ENCODE peak calls at places on chromosome 3, in five cellular contexts. One of them, this sample, is unnamed. For H3K9me2, the result is how much of the 10 kb centered on the place peaks cover.

GRCh38 chr3:29481249-29481648 is 200.4 kb downstream of the RBMS3 start:
- DNase-seq in hepatocyte: no peak
- DNase-seq in SK-N-SH: no peak
- DNase-seq in GM23248: no peak
- DNase-seq in PC-3: no peak
- DNase-seq in this sample: no peak

GRCh38 chr3:138412821-138413531 is 21.4 kb upstream of the ESYT3 start:
- DNase-seq in hepatocyte: no peak
- DNase-seq in SK-N-SH: no peak
- DNase-seq in GM23248: peak
- DNase-seq in PC-3: peak
- DNase-seq in this sample: no peak

GRCh38 chr3:49358884-49359225 is 702 bp upstream of the GPX1 start:
- DNase-seq in hepatocyte: no peak
- DNase-seq in SK-N-SH: no peak
- DNase-seq in GM23248: no peak
- DNase-seq in PC-3: no peak
- DNase-seq in this sample: no peak

GRCh38 chr3:196292281-196292923 is 4.9 kb upstream of the PCYT1A start:
- DNase-seq in hepatocyte: no peak
- DNase-seq in SK-N-SH: no peak
- DNase-seq in GM23248: no peak
- DNase-seq in PC-3: no peak
- DNase-seq in this sample: peak

GRCh38 chr3:47578119-47578630 is 490 bp downstream of the CSPG5 start:
- DNase-seq in hepatocyte: peak
- DNase-seq in SK-N-SH: peak
- DNase-seq in GM23248: peak
- DNase-seq in PC-3: no peak
- DNase-seq in this sample: no peak

GRCh38 chr3:24264748-24265158 is 229.9 kb downstream of the THRB start:
- DNase-seq in hepatocyte: peak
- DNase-seq in SK-N-SH: peak
- DNase-seq in GM23248: peak
- DNase-seq in PC-3: peak
- DNase-seq in this sample: peak

GRCh38 chr3:88807471-88808090 is 299.8 kb upstream of the EPHA3 start:
- DNase-seq in hepatocyte: no peak
- DNase-seq in SK-N-SH: no peak
- DNase-seq in GM23248: peak
- DNase-seq in PC-3: peak
- DNase-seq in this sample: no peak

GRCh38 chr3:35927441-35927840 is 288.1 kb downstream of the ARPP21 start:
- DNase-seq in hepatocyte: no peak
- DNase-seq in SK-N-SH: no peak
- DNase-seq in GM23248: no peak
- DNase-seq in PC-3: no peak
- DNase-seq in this sample: no peak

GRCh38 chr3:46935989-46936620 is 40.4 kb downstream of the CCDC12 start:
- DNase-seq in hepatocyte: no peak
- DNase-seq in SK-N-SH: no peak
- DNase-seq in GM23248: no peak
- DNase-seq in PC-3: no peak
- DNase-seq in this sample: peak

DNA sequence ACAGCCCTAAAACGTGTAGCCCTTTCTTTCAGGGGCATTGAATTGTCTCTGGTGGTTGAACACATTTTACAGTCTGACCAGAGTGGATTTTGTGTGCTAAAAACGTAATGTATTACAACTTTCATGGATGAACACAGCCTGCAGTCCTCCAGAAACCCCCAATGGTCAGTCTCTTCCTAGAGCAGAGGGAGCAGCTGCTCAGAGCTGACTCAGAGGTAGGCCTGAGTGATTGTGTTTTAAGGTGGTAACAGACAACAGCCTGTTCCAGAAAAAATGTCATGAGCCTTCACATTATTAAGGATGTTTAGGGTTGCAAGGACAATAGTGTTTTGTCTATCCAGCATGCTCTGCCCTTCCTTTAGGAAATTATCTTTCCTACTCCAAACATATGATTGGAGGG is 34.5 kb upstream of the CTNNB1 start:
- DNase-seq in hepatocyte: no peak
- DNase-seq in SK-N-SH: no peak
- DNase-seq in GM23248: no peak
- DNase-seq in PC-3: no peak
- DNase-seq in this sample: no peak
- H3K9me2 ChIP-seq in hepatocyte: under half
- H3K9me2 ChIP-seq in SK-N-SH: under half
- H3K9me2 ChIP-seq in GM23248: under half
- H3K9me2 ChIP-seq in PC-3: under half
- H3K9me2 ChIP-seq in this sample: under half

DNA sequence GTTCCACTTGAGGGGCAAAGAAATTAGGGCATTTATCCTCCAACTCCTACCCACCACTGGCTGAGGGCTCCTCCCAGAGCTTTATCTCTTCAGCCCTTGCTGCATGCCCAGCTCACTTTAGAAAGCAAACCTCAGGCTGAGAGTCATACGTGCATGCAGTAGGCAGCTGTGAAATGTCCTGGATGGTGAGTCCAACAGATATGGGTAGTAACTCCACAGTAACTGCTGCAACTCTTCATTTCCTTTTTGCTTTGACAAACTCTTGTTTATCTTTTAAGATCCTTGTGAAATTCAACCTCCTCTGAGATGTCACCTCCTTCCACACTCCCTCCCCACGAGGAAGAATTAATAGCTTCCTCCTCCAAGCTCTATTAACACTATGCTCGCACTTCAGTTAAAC is 35.9 kb upstream of the CTNNB1 start:
- DNase-seq in hepatocyte: peak
- DNase-seq in SK-N-SH: no peak
- DNase-seq in GM23248: no peak
- DNase-seq in PC-3: no peak
- DNase-seq in this sample: no peak
- H3K9me2 ChIP-seq in hepatocyte: under half
- H3K9me2 ChIP-seq in SK-N-SH: under half
- H3K9me2 ChIP-seq in GM23248: under half
- H3K9me2 ChIP-seq in PC-3: under half
- H3K9me2 ChIP-seq in this sample: under half

DNA sequence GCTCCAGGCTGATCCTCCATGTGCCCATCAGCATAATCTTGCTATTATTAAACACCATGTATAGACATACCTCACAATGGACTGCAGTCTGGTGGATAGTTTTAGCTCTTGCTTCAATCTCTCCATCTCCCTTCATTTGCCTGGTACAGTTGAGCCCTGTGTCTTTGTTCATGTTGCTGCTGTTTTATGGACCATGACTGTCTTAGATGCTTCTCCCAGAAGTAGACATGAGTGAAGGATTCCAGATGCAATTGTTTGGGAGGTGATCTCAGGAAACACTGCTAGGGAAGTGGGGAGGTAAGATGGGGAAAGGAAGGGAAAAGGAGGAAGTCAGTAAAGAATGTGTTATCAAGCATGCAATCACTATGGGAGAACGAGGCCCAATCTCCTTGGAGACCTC is 36.3 kb upstream of the CTNNB1 start:
- DNase-seq in hepatocyte: no peak
- DNase-seq in SK-N-SH: no peak
- DNase-seq in GM23248: no peak
- DNase-seq in PC-3: no peak
- DNase-seq in this sample: no peak
- H3K9me2 ChIP-seq in hepatocyte: under half
- H3K9me2 ChIP-seq in SK-N-SH: under half
- H3K9me2 ChIP-seq in GM23248: under half
- H3K9me2 ChIP-seq in PC-3: under half
- H3K9me2 ChIP-seq in this sample: under half

GRCh38 chr3:41162541-41162940 is 36.8 kb upstream of the CTNNB1 start:
- DNase-seq in hepatocyte: no peak
- DNase-seq in SK-N-SH: no peak
- DNase-seq in GM23248: no peak
- DNase-seq in PC-3: no peak
- DNase-seq in this sample: no peak
- H3K9me2 ChIP-seq in hepatocyte: under half
- H3K9me2 ChIP-seq in SK-N-SH: under half
- H3K9me2 ChIP-seq in GM23248: under half
- H3K9me2 ChIP-seq in PC-3: under half
- H3K9me2 ChIP-seq in this sample: under half

DNA sequence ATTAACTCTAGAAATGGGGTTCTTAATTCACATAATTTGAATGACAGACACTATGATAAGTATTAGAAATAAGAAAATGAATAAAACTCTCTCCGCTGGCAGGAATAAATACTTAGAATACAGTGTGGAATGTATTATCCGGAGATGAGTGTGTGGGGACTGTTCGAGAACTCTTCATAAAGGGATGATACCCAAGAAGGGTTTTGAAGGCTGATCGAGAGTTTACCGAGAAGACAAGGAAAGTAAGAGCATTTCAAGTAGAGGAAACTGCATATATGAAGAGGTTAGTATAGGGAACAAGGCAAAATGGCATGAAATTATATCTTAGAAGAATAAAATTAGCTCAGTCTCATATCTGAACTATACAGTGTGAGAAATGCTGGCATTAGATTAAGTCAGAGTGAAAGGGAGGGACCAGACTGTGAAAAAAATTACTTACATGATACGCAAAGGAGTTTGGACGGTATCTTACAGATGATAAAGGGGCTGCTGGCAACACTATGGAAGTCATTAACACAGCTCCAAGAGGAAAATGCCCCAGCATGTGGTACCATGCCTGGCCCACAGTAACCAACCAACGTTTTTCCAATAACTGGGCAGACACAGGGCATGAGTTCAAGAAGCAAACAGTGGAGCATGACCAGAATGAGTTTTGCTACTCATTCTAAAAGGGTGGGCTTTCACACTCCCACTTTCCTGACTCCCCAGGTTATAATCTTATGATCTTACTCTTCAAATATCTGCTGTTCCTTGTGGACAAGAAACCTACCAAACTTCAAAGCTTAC is 6.5 kb downstream of the DCBLD2 start:
- DNase-seq in hepatocyte: no peak
- DNase-seq in SK-N-SH: no peak
- DNase-seq in GM23248: no peak
- DNase-seq in PC-3: no peak
- DNase-seq in this sample: no peak
- H3K9me2 ChIP-seq in hepatocyte: under half
- H3K9me2 ChIP-seq in SK-N-SH: under half
- H3K9me2 ChIP-seq in GM23248: under half
- H3K9me2 ChIP-seq in PC-3: under half
- H3K9me2 ChIP-seq in this sample: under half

GRCh38 chr3:16788440-16789057 is 96.2 kb upstream of the PLCL2 start:
- DNase-seq in hepatocyte: no peak
- DNase-seq in SK-N-SH: no peak
- DNase-seq in GM23248: no peak
- DNase-seq in PC-3: no peak
- DNase-seq in this sample: no peak
- H3K9me2 ChIP-seq in hepatocyte: under half
- H3K9me2 ChIP-seq in SK-N-SH: under half
- H3K9me2 ChIP-seq in GM23248: under half
- H3K9me2 ChIP-seq in PC-3: under half
- H3K9me2 ChIP-seq in this sample: under half